ENCODE peak calls at places on chromosomes 7 and 10, in nine cellular contexts. F, W, B, Q, N, M, C, U and K are unnamed samples.

GRCh38 chr7:134632937-134633540 is 13.6 kb upstream of the BPGM start:
- DNase-seq in F (peak; percentile 40), W (no peak), B (peak; percentile 84), Q (peak; percentile 52), N (peak; percentile 61), M (no peak), C (no peak), U (peak; percentile 69), K (no peak)

GRCh38 chr10:29841724-29842649 is 207.2 kb upstream of the SVIL start:
- DNase-seq in F (peak; percentile 33), W (peak; percentile 49), B (no peak), Q (peak; percentile 16), N (no peak), M (no peak), C (peak; percentile 4), U (no peak), K (no peak)

GRCh38 chr7:44121761-44122420 is 1.5 kb downstream of the POLD2 start:
- DNase-seq in F (no peak), W (no peak), B (no peak), Q (no peak), N (no peak), M (no peak), C (no peak), U (no peak), K (no peak)

GRCh38 chr7:88455696-88456095 is 149.0 kb upstream of the STEAP4 start:
- DNase-seq in F (no peak), W (no peak), B (no peak), Q (no peak), N (peak; percentile 20), M (no peak), C (no peak), U (no peak), K (no peak)

GRCh38 chr10:71516890-71517289 is 120.2 kb downstream of the CDH23 start:
- DNase-seq in F (no peak), W (no peak), B (no peak), Q (peak; percentile 61), N (no peak), M (no peak), C (no peak), U (no peak), K (no peak)

GRCh38 chr10:114584419-114584818 is 73.7 kb downstream of the ABLIM1 start:
- DNase-seq in F (no peak), W (no peak), B (no peak), Q (no peak), N (no peak), M (no peak), C (no peak), U (no peak), K (no peak)

GRCh38 chr10:6695519-6695918 is 115.4 kb upstream of the PRKCQ start:
- DNase-seq in F (no peak), W (no peak), B (no peak), Q (no peak), N (no peak), M (no peak), C (no peak), U (no peak), K (no peak)

GRCh38 chr10:69248117-69248730 is 28.1 kb downstream of the HKDC1 start:
- DNase-seq in F (no peak), W (no peak), B (no peak), Q (no peak), N (no peak), M (no peak), C (no peak), U (no peak), K (no peak)

GRCh38 chr7:18004372-18004771 is 23.3 kb downstream of the PRPS1L1 start:
- DNase-seq in F (no peak), W (no peak), B (no peak), Q (no peak), N (no peak), M (no peak), C (no peak), U (no peak), K (no peak)

GRCh38 chr10:6247041-6247712 is 44.4 kb downstream of the PFKFB3 start:
- DNase-seq in F (no peak), W (no peak), B (peak; percentile 9), Q (no peak), N (no peak), M (no peak), C (no peak), U (no peak), K (no peak)

GRCh38 chr10:133453516-133454203 is at the start of gene SCART1:
- DNase-seq in F (no peak), W (no peak), B (no peak), Q (no peak), N (no peak), M (no peak), C (no peak), U (peak; percentile 24), K (no peak)

GRCh38 chr7:132131196-132131595 is 445.1 kb downstream of the PLXNA4 start:
- DNase-seq in F (no peak), W (no peak), B (no peak), Q (no peak), N (no peak), M (no peak), C (no peak), U (no peak), K (no peak)

GRCh38 chr10:130727766-130728490 is 583.6 kb downstream of the TCERG1L start:
- DNase-seq in F (no peak), W (no peak), B (no peak), Q (no peak), N (no peak), M (no peak), C (no peak), U (no peak), K (no peak)

GRCh38 chr10:106401967-106402366 is 762.5 kb downstream of the SORCS1 start:
- DNase-seq in F (no peak), W (no peak), B (no peak), Q (no peak), N (no peak), M (no peak), C (no peak), U (no peak), K (no peak)

GRCh38 chr7:47591655-47592572 is 10.0 kb upstream of the TNS3 start:
- DNase-seq in F (no peak), W (no peak), B (peak; percentile 43), Q (peak; percentile 33), N (no peak), M (no peak), C (no peak), U (no peak), K (no peak)

GRCh38 chr10:66215005-66215404 is 710.8 kb upstream of the LRRTM3 start:
- DNase-seq in F (no peak), W (no peak), B (no peak), Q (peak; percentile 24), N (peak; percentile 2), M (no peak), C (no peak), U (peak; percentile 2), K (no peak)
- TF ChIP-seq CTCF in F (peak; percentile 21), W (no peak), B (peak; percentile 9), Q (peak; percentile 52), N (no peak), M (no peak), C (peak; percentile 25), U (peak; percentile 24), K (no peak)

DNA sequence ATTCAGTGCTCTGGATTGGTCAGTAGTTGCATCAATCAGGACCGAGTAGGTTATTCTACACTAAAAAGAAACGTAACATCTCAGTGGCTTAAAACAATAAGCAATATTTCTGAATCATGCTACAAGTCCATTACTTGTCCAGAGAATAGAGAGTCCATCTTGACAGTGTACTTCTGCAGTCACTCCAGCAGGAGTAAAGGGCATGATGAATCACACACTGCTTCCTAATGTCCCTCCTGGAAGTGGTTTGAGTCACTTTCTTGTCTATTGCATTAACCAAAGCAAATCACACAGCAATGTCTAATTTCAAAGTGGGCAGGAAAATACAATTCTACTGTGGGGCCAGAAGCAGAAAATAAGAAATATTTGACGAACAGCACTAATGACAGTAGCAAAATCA is 124.8 kb downstream of the TSPAN12 start:
- DNase-seq in F (no peak), W (no peak), B (peak; percentile 90), Q (no peak), N (peak; percentile 30), M (no peak), C (no peak), U (no peak), K (no peak)
- TF ChIP-seq CTCF in F (no peak), W (no peak), B (peak; percentile 34), Q (no peak), N (no peak), M (no peak), C (no peak), U (no peak), K (no peak)

GRCh38 chr7:73668103-73668937 is 689 bp downstream of the VPS37D start:
- DNase-seq in F (no peak), W (no peak), B (no peak), Q (peak; percentile 66), N (no peak), M (no peak), C (no peak), U (no peak), K (no peak)

GRCh38 chr7:73669858-73670385 is 2.3 kb downstream of the VPS37D start:
- DNase-seq in F (no peak), W (no peak), B (no peak), Q (no peak), N (no peak), M (no peak), C (no peak), U (no peak), K (no peak)

GRCh38 chr7:73669316-73669715 is 1.7 kb downstream of the VPS37D start:
- DNase-seq in F (no peak), W (no peak), B (no peak), Q (peak; percentile 35), N (no peak), M (no peak), C (no peak), U (no peak), K (no peak)

GRCh38 chr7:73671317-73671651 is 3.7 kb downstream of the VPS37D start:
- DNase-seq in F (no peak), W (no peak), B (no peak), Q (no peak), N (no peak), M (no peak), C (no peak), U (no peak), K (no peak)

DNA sequence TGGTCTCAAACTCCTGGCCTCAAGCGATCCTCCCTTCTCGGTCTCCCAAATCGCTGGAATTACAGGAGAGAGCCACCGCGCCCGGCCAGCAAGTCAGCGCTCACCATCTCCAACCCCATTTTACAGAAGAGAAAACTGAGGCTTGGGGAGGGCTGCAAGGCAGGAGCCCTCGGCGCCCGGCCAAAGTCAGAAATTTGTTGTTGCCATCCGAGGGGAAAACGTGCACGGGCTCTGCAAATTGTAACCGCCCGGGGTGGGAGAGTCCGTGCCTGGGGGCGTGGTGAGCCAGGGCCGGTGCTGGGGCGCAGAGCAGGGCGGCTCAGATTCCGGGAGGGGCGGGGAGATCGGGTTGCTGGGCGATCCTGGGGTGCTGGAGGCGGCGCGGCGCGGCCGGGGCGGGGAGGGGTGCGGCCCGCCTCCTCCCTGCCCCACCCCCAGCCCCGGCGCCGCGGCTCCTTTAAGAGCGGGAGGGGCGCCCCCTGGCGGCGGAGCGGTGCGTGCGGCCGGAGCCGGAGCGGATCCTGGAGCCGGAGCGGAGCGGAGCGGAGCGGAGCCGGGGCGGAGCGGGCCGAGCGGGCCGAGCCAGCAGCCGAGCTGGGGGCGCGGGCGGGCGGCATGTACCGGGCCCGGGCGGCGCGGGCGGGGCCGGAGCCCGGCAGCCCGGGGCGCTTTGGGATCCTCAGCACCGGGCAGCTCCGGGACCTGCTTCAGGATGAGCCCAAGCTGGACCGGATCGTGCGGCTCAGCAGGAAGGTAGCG is at the start of gene VPS37D:
- DNase-seq in F (peak; percentile 97), W (peak; percentile 82), B (peak; percentile 84), Q (peak; percentile 98), N (peak; percentile 88), M (peak; percentile 96), C (peak; percentile 92), U (peak; percentile 95), K (no peak)
- TF ChIP-seq CTCF in F (peak; percentile 96), W (peak; percentile 65), B (peak; percentile 42), Q (peak; percentile 74), N (peak; percentile 95), M (peak; percentile 87), C (peak; percentile 86), U (peak; percentile 81), K (no peak)

GRCh38 chr10:12180221-12180974 is 15.3 kb downstream of the NUDT5 start:
- DNase-seq in F (no peak), W (no peak), B (no peak), Q (no peak), N (no peak), M (no peak), C (no peak), U (no peak), K (no peak)
- TF ChIP-seq CTCF in F (no peak), W (no peak), B (no peak), Q (no peak), N (no peak), M (no peak), C (no peak), U (no peak), K (no peak)